ENCODE peak calls at places on chromosomes 11 and 22, in five cellular contexts. One of them, this sample, is unnamed.

GRCh38 chr11:31802609-31802989 is 8.5 kb downstream of the PAX6 start:
- DNase-seq in cardiac muscle cell: no peak
- DNase-seq in suprapubic skin: peak
- DNase-seq in PC-3: no peak
- DNase-seq in mammary epithelial cell: no peak
- DNase-seq in this sample: no peak

GRCh38 chr11:15629690-15630321 is 515.1 kb downstream of the INSC start:
- DNase-seq in cardiac muscle cell: peak
- DNase-seq in suprapubic skin: no peak
- DNase-seq in PC-3: no peak
- DNase-seq in mammary epithelial cell: peak
- DNase-seq in this sample: no peak

GRCh38 chr11:111911563-111912401 is at the start of gene CRYAB:
- DNase-seq in cardiac muscle cell: peak
- DNase-seq in suprapubic skin: peak
- DNase-seq in PC-3: peak
- DNase-seq in mammary epithelial cell: peak
- DNase-seq in this sample: peak

GRCh38 chr11:44731685-44732411 is 5.1 kb downstream of the TSPAN18 start:
- DNase-seq in cardiac muscle cell: no peak
- DNase-seq in suprapubic skin: no peak
- DNase-seq in PC-3: no peak
- DNase-seq in mammary epithelial cell: no peak
- DNase-seq in this sample: no peak

GRCh38 chr11:16969010-16970004 is 44.9 kb downstream of the PLEKHA7 start:
- DNase-seq in cardiac muscle cell: no peak
- DNase-seq in suprapubic skin: no peak
- DNase-seq in PC-3: no peak
- DNase-seq in mammary epithelial cell: no peak
- DNase-seq in this sample: no peak

GRCh38 chr11:102276302-102277182 is 40.7 kb upstream of the BIRC3 start:
- DNase-seq in cardiac muscle cell: peak
- DNase-seq in suprapubic skin: no peak
- DNase-seq in PC-3: no peak
- DNase-seq in mammary epithelial cell: no peak
- DNase-seq in this sample: no peak

GRCh38 chr11:33065445-33066178 is 26.2 kb downstream of the TCP11L1 start:
- DNase-seq in cardiac muscle cell: peak
- DNase-seq in suprapubic skin: peak
- DNase-seq in PC-3: peak
- DNase-seq in mammary epithelial cell: peak
- DNase-seq in this sample: no peak

GRCh38 chr11:127037001-127037400 is 36.4 kb upstream of the KIRREL3 start:
- DNase-seq in cardiac muscle cell: peak
- DNase-seq in suprapubic skin: no peak
- DNase-seq in PC-3: no peak
- DNase-seq in mammary epithelial cell: no peak
- DNase-seq in this sample: no peak

GRCh38 chr11:78202733-78203167 is 14.0 kb downstream of the USP35 start:
- DNase-seq in cardiac muscle cell: no peak
- DNase-seq in suprapubic skin: no peak
- DNase-seq in PC-3: no peak
- DNase-seq in mammary epithelial cell: no peak
- DNase-seq in this sample: no peak

GRCh38 chr22:37229012-37229804 is 14.9 kb downstream of the RAC2 start:
- DNase-seq in cardiac muscle cell: no peak
- DNase-seq in suprapubic skin: no peak
- DNase-seq in PC-3: peak
- DNase-seq in mammary epithelial cell: peak
- DNase-seq in this sample: no peak

GRCh38 chr11:12793506-12793905 is 119.3 kb downstream of the TEAD1 start:
- DNase-seq in cardiac muscle cell: no peak
- DNase-seq in suprapubic skin: no peak
- DNase-seq in PC-3: no peak
- DNase-seq in mammary epithelial cell: no peak
- DNase-seq in this sample: no peak

GRCh38 chr11:69950120-69950519 is 128.0 kb upstream of the ANO1 start:
- DNase-seq in cardiac muscle cell: no peak
- DNase-seq in suprapubic skin: no peak
- DNase-seq in PC-3: peak
- DNase-seq in mammary epithelial cell: peak
- DNase-seq in this sample: no peak

GRCh38 chr11:94424011-94424410 is 22.8 kb upstream of the GPR83 start:
- DNase-seq in cardiac muscle cell: no peak
- DNase-seq in suprapubic skin: no peak
- DNase-seq in PC-3: no peak
- DNase-seq in mammary epithelial cell: no peak
- DNase-seq in this sample: no peak

GRCh38 chr11:9461760-9462134 is 935 bp downstream of the ZNF143 start:
- DNase-seq in cardiac muscle cell: no peak
- DNase-seq in suprapubic skin: no peak
- DNase-seq in PC-3: peak
- DNase-seq in mammary epithelial cell: peak
- DNase-seq in this sample: no peak

GRCh38 chr22:33083212-33083611 is 25.0 kb upstream of the SYN3 start:
- DNase-seq in cardiac muscle cell: no peak
- DNase-seq in suprapubic skin: no peak
- DNase-seq in PC-3: peak
- DNase-seq in mammary epithelial cell: no peak
- DNase-seq in this sample: no peak

GRCh38 chr11:1837171-1838076 is 1.4 kb upstream of the TNNI2 start:
- DNase-seq in cardiac muscle cell: peak
- DNase-seq in suprapubic skin: no peak
- DNase-seq in PC-3: peak
- DNase-seq in mammary epithelial cell: no peak
- DNase-seq in this sample: no peak

GRCh38 chr11:91513734-91514133 is 710.9 kb upstream of the FAT3 start:
- DNase-seq in cardiac muscle cell: no peak
- DNase-seq in suprapubic skin: no peak
- DNase-seq in PC-3: peak
- DNase-seq in mammary epithelial cell: no peak
- DNase-seq in this sample: no peak

GRCh38 chr11:20388096-20389055 is 860 bp downstream of the PRMT3 start:
- DNase-seq in cardiac muscle cell: peak
- DNase-seq in suprapubic skin: no peak
- DNase-seq in PC-3: peak
- DNase-seq in mammary epithelial cell: no peak
- DNase-seq in this sample: no peak

GRCh38 chr11:18313985-18314763 is 7.8 kb downstream of the HPS5 start:
- DNase-seq in cardiac muscle cell: no peak
- DNase-seq in suprapubic skin: no peak
- DNase-seq in PC-3: no peak
- DNase-seq in mammary epithelial cell: peak
- DNase-seq in this sample: no peak

GRCh38 chr11:70490208-70490607 is 91.9 kb downstream of the CTTN start:
- DNase-seq in cardiac muscle cell: no peak
- DNase-seq in suprapubic skin: no peak
- DNase-seq in PC-3: no peak
- DNase-seq in mammary epithelial cell: no peak
- DNase-seq in this sample: no peak

GRCh38 chr11:45288395-45288794 is 2.3 kb upstream of the SYT13 start:
- DNase-seq in cardiac muscle cell: no peak
- DNase-seq in suprapubic skin: no peak
- DNase-seq in PC-3: no peak
- DNase-seq in mammary epithelial cell: no peak
- DNase-seq in this sample: no peak

GRCh38 chr22:43498856-43499253 is 87.0 kb downstream of the MPPED1 start:
- DNase-seq in cardiac muscle cell: no peak
- DNase-seq in suprapubic skin: no peak
- DNase-seq in PC-3: no peak
- DNase-seq in mammary epithelial cell: no peak
- DNase-seq in this sample: no peak

GRCh38 chr22:39530692-39531331 is 1.7 kb downstream of the RPS19BP1 start:
- DNase-seq in cardiac muscle cell: peak
- DNase-seq in suprapubic skin: no peak
- DNase-seq in PC-3: peak
- DNase-seq in mammary epithelial cell: no peak
- DNase-seq in this sample: no peak

GRCh38 chr11:128629516-128630106 is 42.3 kb upstream of the ETS1 start:
- DNase-seq in cardiac muscle cell: no peak
- DNase-seq in suprapubic skin: no peak
- DNase-seq in PC-3: peak
- DNase-seq in mammary epithelial cell: no peak
- DNase-seq in this sample: peak

GRCh38 chr22:46064236-46064965 is 85.9 kb upstream of the PPARA start:
- DNase-seq in cardiac muscle cell: no peak
- DNase-seq in suprapubic skin: peak
- DNase-seq in PC-3: peak
- DNase-seq in mammary epithelial cell: peak
- DNase-seq in this sample: peak

GRCh38 chr22:46067159-46068111 is 82.9 kb upstream of the PPARA start:
- DNase-seq in cardiac muscle cell: no peak
- DNase-seq in suprapubic skin: no peak
- DNase-seq in PC-3: peak
- DNase-seq in mammary epithelial cell: peak
- DNase-seq in this sample: peak

GRCh38 chr22:46066691-46067090 is 83.6 kb upstream of the PPARA start:
- DNase-seq in cardiac muscle cell: no peak
- DNase-seq in suprapubic skin: peak
- DNase-seq in PC-3: peak
- DNase-seq in mammary epithelial cell: peak
- DNase-seq in this sample: peak

GRCh38 chr22:46064966-46065666 is 85.2 kb upstream of the PPARA start:
- DNase-seq in cardiac muscle cell: no peak
- DNase-seq in suprapubic skin: peak
- DNase-seq in PC-3: peak
- DNase-seq in mammary epithelial cell: peak
- DNase-seq in this sample: peak

GRCh38 chr22:46065733-46066454 is 84.4 kb upstream of the PPARA start:
- DNase-seq in cardiac muscle cell: no peak
- DNase-seq in suprapubic skin: no peak
- DNase-seq in PC-3: peak
- DNase-seq in mammary epithelial cell: peak
- DNase-seq in this sample: no peak
- H3K4me3 ChIP-seq in cardiac muscle cell: no peak
- H3K4me3 ChIP-seq in suprapubic skin: peak
- H3K4me3 ChIP-seq in PC-3: peak
- H3K4me3 ChIP-seq in mammary epithelial cell: peak
- H3K4me3 ChIP-seq in this sample: peak

GRCh38 chr11:66344550-66345315 is at the start of gene BRMS1:
- DNase-seq in cardiac muscle cell: peak
- DNase-seq in suprapubic skin: peak
- DNase-seq in PC-3: peak
- DNase-seq in mammary epithelial cell: peak
- DNase-seq in this sample: peak
- TF ChIP-seq CTCF in cardiac muscle cell: no peak
- TF ChIP-seq CTCF in suprapubic skin: no peak
- TF ChIP-seq CTCF in PC-3: no peak
- TF ChIP-seq CTCF in mammary epithelial cell: no peak
- TF ChIP-seq CTCF in this sample: no peak

DNA sequence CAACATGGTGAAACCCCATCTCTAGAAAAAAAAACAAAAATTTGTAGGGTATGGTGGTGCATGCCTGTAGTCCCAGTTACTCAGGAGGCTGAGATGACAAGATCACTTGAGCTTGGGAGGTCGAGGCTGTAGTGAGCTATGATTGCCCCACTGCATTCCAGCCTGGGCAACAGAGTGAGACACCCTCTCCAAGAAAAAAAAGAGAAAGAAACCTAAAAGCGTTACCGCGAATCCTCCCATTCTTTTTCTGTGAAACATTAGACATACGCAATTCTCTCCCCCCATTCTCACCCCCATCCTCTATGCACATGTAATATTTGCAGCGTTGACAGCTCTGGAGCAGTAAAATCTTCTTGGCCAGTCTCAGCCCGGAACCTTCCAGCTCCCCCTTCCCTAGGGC is 2.1 kb downstream of the LRP4 start:
- DNase-seq in cardiac muscle cell: no peak
- DNase-seq in suprapubic skin: no peak
- DNase-seq in PC-3: no peak
- DNase-seq in mammary epithelial cell: no peak
- DNase-seq in this sample: no peak
- H3K27ac ChIP-seq in cardiac muscle cell: peak
- H3K27ac ChIP-seq in suprapubic skin: peak
- H3K27ac ChIP-seq in PC-3: no peak
- H3K27ac ChIP-seq in mammary epithelial cell: peak
- H3K27ac ChIP-seq in this sample: no peak

GRCh38 chr11:119305556-119306372 is 11.2 kb downstream of the MCAM start:
- DNase-seq in cardiac muscle cell: no peak
- DNase-seq in suprapubic skin: no peak
- DNase-seq in PC-3: no peak
- DNase-seq in mammary epithelial cell: no peak
- DNase-seq in this sample: no peak
- H3K4me3 ChIP-seq in cardiac muscle cell: no peak
- H3K4me3 ChIP-seq in suprapubic skin: no peak
- H3K4me3 ChIP-seq in PC-3: no peak
- H3K4me3 ChIP-seq in mammary epithelial cell: no peak
- H3K4me3 ChIP-seq in this sample: peak

GRCh38 chr11:63427971-63428508 is 58.5 kb downstream of the SLC22A9 start:
- DNase-seq in cardiac muscle cell: no peak
- DNase-seq in suprapubic skin: no peak
- DNase-seq in PC-3: no peak
- DNase-seq in mammary epithelial cell: no peak
- DNase-seq in this sample: no peak
- TF ChIP-seq CTCF in cardiac muscle cell: no peak
- TF ChIP-seq CTCF in suprapubic skin: no peak
- TF ChIP-seq CTCF in PC-3: peak
- TF ChIP-seq CTCF in mammary epithelial cell: no peak
- TF ChIP-seq CTCF in this sample: no peak

GRCh38 chr11:57309106-57310059 is 15.4 kb downstream of the TNKS1BP1 start:
- DNase-seq in cardiac muscle cell: no peak
- DNase-seq in suprapubic skin: peak
- DNase-seq in PC-3: no peak
- DNase-seq in mammary epithelial cell: no peak
- DNase-seq in this sample: no peak

GRCh38 chr11:57307666-57308270 is 17.0 kb downstream of the TNKS1BP1 start:
- DNase-seq in cardiac muscle cell: no peak
- DNase-seq in suprapubic skin: no peak
- DNase-seq in PC-3: peak
- DNase-seq in mammary epithelial cell: peak
- DNase-seq in this sample: no peak

GRCh38 chr11:57306941-57307598 is 17.7 kb downstream of the TNKS1BP1 start:
- DNase-seq in cardiac muscle cell: no peak
- DNase-seq in suprapubic skin: peak
- DNase-seq in PC-3: no peak
- DNase-seq in mammary epithelial cell: no peak
- DNase-seq in this sample: no peak

GRCh38 chr11:57310091-57310490 is 14.7 kb downstream of the TNKS1BP1 start:
- DNase-seq in cardiac muscle cell: no peak
- DNase-seq in suprapubic skin: peak
- DNase-seq in PC-3: no peak
- DNase-seq in mammary epithelial cell: no peak
- DNase-seq in this sample: no peak

DNA sequence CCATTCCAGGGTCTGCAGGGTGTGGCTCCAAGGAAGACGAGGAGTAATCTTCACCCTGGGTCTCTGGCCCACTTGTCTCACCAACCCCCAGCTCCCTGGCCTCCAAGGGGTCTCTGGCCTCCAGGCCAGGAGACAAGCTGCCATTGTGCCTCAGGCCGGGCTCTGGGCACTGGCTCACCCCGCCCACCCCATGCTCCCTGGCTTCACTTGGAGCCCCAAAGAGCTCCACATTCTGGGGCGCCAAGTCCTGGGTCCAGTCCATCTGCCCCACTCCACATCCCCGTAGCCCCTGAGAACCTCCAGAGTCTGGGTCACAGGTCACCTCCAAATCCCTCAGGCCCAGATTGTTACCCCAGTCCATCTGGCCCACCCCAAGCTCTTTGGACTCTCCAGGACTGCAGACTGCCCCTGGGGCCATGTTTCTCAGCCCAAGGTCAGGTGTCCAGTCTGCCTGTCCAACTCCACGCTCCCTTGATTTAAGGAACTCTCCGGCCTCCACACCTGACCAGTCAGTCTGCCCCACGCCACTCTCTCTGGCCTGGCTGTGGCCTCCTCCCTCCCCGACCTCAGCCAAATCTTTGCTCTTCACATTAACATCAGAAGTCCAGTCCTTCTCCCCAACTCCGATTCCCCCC is 16.2 kb downstream of the TNKS1BP1 start:
- DNase-seq in cardiac muscle cell: no peak
- DNase-seq in suprapubic skin: peak
- DNase-seq in PC-3: no peak
- DNase-seq in mammary epithelial cell: no peak
- DNase-seq in this sample: no peak
- H3K27ac ChIP-seq in cardiac muscle cell: no peak
- H3K27ac ChIP-seq in suprapubic skin: peak
- H3K27ac ChIP-seq in PC-3: peak
- H3K27ac ChIP-seq in mammary epithelial cell: peak
- H3K27ac ChIP-seq in this sample: no peak